ENCODE peak calls at places on chromosomes 1 and 21, in five cellular contexts. One of them, this sample, is unnamed.

GRCh38 chr1:45722809-45723208 is 27.6 kb downstream of the IPP start:
- DNase-seq in right cardiac atrium: no peak
- DNase-seq in left ventricle myocardium inferior: no peak
- DNase-seq in bronchial epithelial cell: no peak
- DNase-seq in effector CD4-positive, alpha-beta T cell: no peak
- DNase-seq in this sample: no peak

GRCh38 chr1:223261914-223262313 is 102.1 kb downstream of the SUSD4 start:
- DNase-seq in left ventricle myocardium inferior: no peak
- DNase-seq in effector CD4-positive, alpha-beta T cell: no peak
- DNase-seq in bronchial epithelial cell: no peak
- DNase-seq in right cardiac atrium: no peak
- DNase-seq in this sample: no peak

GRCh38 chr1:212858461-212859265 is 588 bp downstream of the FLVCR1 start:
- DNase-seq in left ventricle myocardium inferior: peak; percentile 16
- DNase-seq in bronchial epithelial cell: peak; percentile 21
- DNase-seq in effector CD4-positive, alpha-beta T cell: no peak
- DNase-seq in right cardiac atrium: peak; percentile 16
- DNase-seq in this sample: no peak

GRCh38 chr1:165426745-165427144 is 18.2 kb downstream of the RXRG start:
- DNase-seq in right cardiac atrium: no peak
- DNase-seq in left ventricle myocardium inferior: no peak
- DNase-seq in effector CD4-positive, alpha-beta T cell: no peak
- DNase-seq in bronchial epithelial cell: no peak
- DNase-seq in this sample: no peak

GRCh38 chr1:79547514-79547913 is 541.0 kb upstream of the ADGRL4 start:
- DNase-seq in left ventricle myocardium inferior: no peak
- DNase-seq in effector CD4-positive, alpha-beta T cell: no peak
- DNase-seq in bronchial epithelial cell: no peak
- DNase-seq in right cardiac atrium: no peak
- DNase-seq in this sample: no peak

GRCh38 chr1:59751801-59752200 is 62.9 kb upstream of the HOOK1 start:
- DNase-seq in effector CD4-positive, alpha-beta T cell: no peak
- DNase-seq in bronchial epithelial cell: peak; percentile 52
- DNase-seq in left ventricle myocardium inferior: no peak
- DNase-seq in right cardiac atrium: no peak
- DNase-seq in this sample: no peak

GRCh38 chr1:1528639-1529267 is 11.7 kb downstream of the TMEM240 start:
- DNase-seq in bronchial epithelial cell: no peak
- DNase-seq in effector CD4-positive, alpha-beta T cell: no peak
- DNase-seq in right cardiac atrium: no peak
- DNase-seq in left ventricle myocardium inferior: no peak
- DNase-seq in this sample: no peak

GRCh38 chr21:28063241-28063640 is 929.4 kb downstream of the LTN1 start:
- DNase-seq in left ventricle myocardium inferior: no peak
- DNase-seq in effector CD4-positive, alpha-beta T cell: no peak
- DNase-seq in right cardiac atrium: no peak
- DNase-seq in bronchial epithelial cell: no peak
- DNase-seq in this sample: no peak

GRCh38 chr1:6460349-6461236 is 5.4 kb downstream of the TNFRSF25 start:
- DNase-seq in left ventricle myocardium inferior: no peak
- DNase-seq in bronchial epithelial cell: no peak
- DNase-seq in effector CD4-positive, alpha-beta T cell: peak; percentile 95
- DNase-seq in right cardiac atrium: no peak
- DNase-seq in this sample: no peak

GRCh38 chr1:152164542-152165136 is 5.6 kb upstream of the RPTN start:
- DNase-seq in bronchial epithelial cell: peak; percentile 93
- DNase-seq in right cardiac atrium: no peak
- DNase-seq in left ventricle myocardium inferior: no peak
- DNase-seq in effector CD4-positive, alpha-beta T cell: no peak
- DNase-seq in this sample: no peak

GRCh38 chr1:94819945-94820746 is at the start of gene SLC44A3:
- DNase-seq in bronchial epithelial cell: no peak
- DNase-seq in left ventricle myocardium inferior: peak; percentile 45
- DNase-seq in effector CD4-positive, alpha-beta T cell: no peak
- DNase-seq in right cardiac atrium: peak; percentile 59
- DNase-seq in this sample: peak; percentile 79

GRCh38 chr1:9891207-9891606 is 18.9 kb downstream of the CTNNBIP1 start:
- DNase-seq in right cardiac atrium: no peak
- DNase-seq in left ventricle myocardium inferior: no peak
- DNase-seq in bronchial epithelial cell: peak; percentile 87
- DNase-seq in effector CD4-positive, alpha-beta T cell: no peak
- DNase-seq in this sample: no peak

GRCh38 chr1:180178511-180179161 is 24.0 kb downstream of the QSOX1 start:
- DNase-seq in right cardiac atrium: peak; percentile 55
- DNase-seq in bronchial epithelial cell: peak; percentile 30
- DNase-seq in left ventricle myocardium inferior: peak; percentile 68
- DNase-seq in effector CD4-positive, alpha-beta T cell: peak; percentile 58
- DNase-seq in this sample: peak; percentile 83

This sample was measured in nephron progenitor cell.